ENCODE peak calls at places on chromosomes 6 and 20, in six cellular contexts. K is ovary; R is CD8-positive, alpha-beta memory T cell; J is neuronal stem cell; G is body of pancreas; M is IMR-90. Z is an unnamed sample. For H3K36me3, the result is how much of the 10 kb centered on the place peaks cover.

GRCh38 chr6:132399376-132400074 is 1.8 kb downstream of the MOXD1 start:
- DNase-seq in R (no peak), K (no peak), J (no peak), M (peak), G (no peak), Z (no peak)

GRCh38 chr20:20850407-20850806 is 138.0 kb upstream of the RALGAPA2 start:
- DNase-seq in R (no peak), G (no peak), M (no peak), J (no peak), K (no peak), Z (no peak)

GRCh38 chr20:63386491-63386890 is 25.3 kb upstream of the CHRNA4 start:
- DNase-seq in G (no peak), M (no peak), J (no peak), K (no peak), R (no peak), Z (no peak)

GRCh38 chr6:134995536-134995935 is 45.6 kb upstream of the ALDH8A1 start:
- DNase-seq in K (no peak), G (no peak), R (no peak), J (no peak), M (no peak), Z (no peak)

GRCh38 chr6:35363293-35363750 is 21.0 kb downstream of the PPARD start:
- DNase-seq in G (no peak), M (peak), K (no peak), J (no peak), R (no peak), Z (no peak)

GRCh38 chr6:43846556-43846955 is 76.5 kb downstream of the VEGFA start:
- DNase-seq in R (no peak), K (no peak), J (no peak), M (peak), G (no peak), Z (no peak)

GRCh38 chr6:3355358-3356055 is 96.8 kb downstream of the PSMG4 start:
- DNase-seq in M (no peak), R (no peak), J (peak), G (no peak), K (peak), Z (peak)

GRCh38 chr6:7136859-7137334 is 29.1 kb downstream of the RREB1 start:
- DNase-seq in R (no peak), K (no peak), G (peak), J (no peak), M (no peak), Z (no peak)

GRCh38 chr6:109336221-109336955 is 45.9 kb downstream of the CD164 start:
- DNase-seq in K (no peak), R (no peak), G (peak), J (no peak), M (peak), Z (no peak)

GRCh38 chr20:31992086-31992485 is 18.2 kb upstream of the CCM2L start:
- DNase-seq in R (no peak), M (no peak), J (no peak), G (no peak), K (no peak), Z (no peak)

GRCh38 chr20:47204008-47204745 is 152.3 kb downstream of the ZMYND8 start:
- DNase-seq in K (no peak), J (no peak), R (no peak), M (peak), G (no peak), Z (no peak)

GRCh38 chr20:51750037-51750769 is 18.0 kb downstream of the ATP9A start:
- DNase-seq in M (peak), G (peak), R (no peak), K (no peak), J (no peak), Z (peak)

GRCh38 chr20:50085481-50086365 is 27.2 kb downstream of the UBE2V1 start:
- DNase-seq in K (no peak), R (peak), G (peak), M (peak), J (peak), Z (no peak)

GRCh38 chr6:86744048-86744447 is 193.3 kb upstream of the HTR1E start:
- DNase-seq in K (no peak), G (no peak), J (no peak), R (no peak), M (no peak), Z (no peak)

DNA sequence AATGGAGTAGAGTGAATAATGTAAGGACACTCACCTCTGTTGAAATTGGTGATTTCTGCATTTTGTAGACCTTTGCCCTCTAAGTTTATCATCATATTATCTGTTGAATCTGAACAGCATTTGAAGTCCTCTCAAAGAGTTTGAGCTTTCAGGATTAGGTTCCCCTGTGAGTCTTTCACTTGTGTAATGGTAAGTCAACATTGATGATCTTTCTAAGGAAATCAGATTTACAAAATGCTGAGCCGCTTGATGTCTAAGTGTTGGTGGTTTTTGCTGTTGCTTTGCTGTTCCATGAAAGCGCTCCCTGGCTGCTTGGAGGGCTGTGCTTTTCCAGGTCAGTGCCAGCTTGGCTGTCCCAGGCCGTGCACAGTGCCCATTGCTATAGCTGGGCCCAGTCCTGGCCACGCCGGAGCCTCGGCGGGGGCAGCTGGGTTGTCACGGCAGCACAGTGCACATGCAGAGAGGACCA is 33.8 kb upstream of the KIF25 start:
- DNase-seq in G (no peak), R (no peak), K (no peak), M (no peak), J (no peak), Z (no peak)
- H3K36me3 ChIP-seq in G (under half), R (under half), K (under half), M (under half), J (under half), Z (under half)

GRCh38 chr6:39190545-39191235 is 38.6 kb downstream of the KCNK5 start:
- DNase-seq in K (no peak), G (no peak), J (no peak), M (no peak), R (no peak), Z (no peak)
- H3K27ac ChIP-seq in K (no peak), G (peak), J (no peak), M (no peak), R (no peak), Z (no peak)

GRCh38 chr6:151015320-151015719 is 149.8 kb downstream of the MTHFD1L start:
- DNase-seq in G (no peak), M (peak), R (no peak), K (no peak), J (no peak), Z (no peak)

GRCh38 chr6:151012321-151013294 is 147.1 kb downstream of the MTHFD1L start:
- DNase-seq in G (peak), K (no peak), M (peak), R (no peak), J (no peak), Z (no peak)

GRCh38 chr6:151018035-151018434 is 152.5 kb downstream of the MTHFD1L start:
- DNase-seq in M (peak), G (no peak), K (no peak), R (no peak), J (no peak), Z (no peak)

GRCh38 chr6:151016107-151016506 is 150.6 kb downstream of the MTHFD1L start:
- DNase-seq in K (no peak), M (no peak), J (no peak), G (no peak), R (no peak), Z (no peak)

DNA sequence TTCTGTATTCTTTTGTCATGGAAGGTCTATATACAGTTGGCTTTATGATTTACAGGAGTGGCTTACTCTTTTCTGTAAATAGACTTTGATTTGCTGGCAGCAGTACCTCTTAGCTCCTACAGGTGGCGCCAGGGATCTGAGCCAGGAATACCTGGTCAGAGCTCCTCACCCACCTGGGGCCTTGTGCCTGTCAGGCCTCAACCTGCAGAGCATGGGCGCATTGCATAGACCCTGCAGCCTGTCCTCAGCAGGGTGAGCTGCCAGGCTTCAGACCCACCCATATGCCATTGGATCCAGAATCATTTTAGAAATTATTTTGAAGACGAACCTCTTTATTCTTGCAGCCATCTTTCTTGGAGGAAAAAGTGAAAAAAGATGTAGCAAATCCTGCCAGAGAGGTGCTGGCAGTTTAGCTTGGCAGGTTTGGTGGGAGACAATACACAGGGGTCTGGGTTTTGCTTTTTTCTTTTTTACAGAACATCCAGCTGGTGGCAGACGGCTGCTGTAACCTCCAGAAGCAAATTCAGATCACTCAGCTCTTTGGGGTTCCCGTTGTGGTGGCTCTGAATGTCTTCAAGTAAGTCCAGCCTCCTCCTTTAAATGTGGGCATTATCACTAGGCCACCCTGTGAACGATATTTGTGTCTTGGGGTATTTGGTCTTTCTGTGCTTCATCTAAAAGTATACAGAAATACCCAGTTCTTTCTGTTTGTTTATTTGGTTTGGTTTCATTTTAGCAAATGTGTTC is 149.1 kb downstream of the MTHFD1L start:
- DNase-seq in R (peak), K (peak), M (peak), G (peak), J (peak), Z (no peak)
- H3K36me3 ChIP-seq in R (under half), K (under half), M (half or more), G (under half), J (under half), Z (under half)

GRCh38 chr6:33420493-33421343 is 853 bp downstream of the SYNGAP1 start:
- DNase-seq in G (no peak), R (no peak), J (no peak), K (no peak), M (no peak), Z (no peak)
- H3K27ac ChIP-seq in G (no peak), R (no peak), J (peak), K (peak), M (peak), Z (peak)